ENCODE peak calls at places on chromosome 7, in six cellular contexts. T, D, F, J, R and X are unnamed samples.

GRCh38 chr7:24717694-24718320 is 39.5 kb downstream of the GSDME start:
- DNase-seq in J (no peak), D (no peak), T (no peak), R (no peak), F (no peak), X (no peak)

GRCh38 chr7:12244129-12244528 is 33.0 kb downstream of the TMEM106B start:
- DNase-seq in J (peak), D (peak), T (peak), F (peak), R (peak), X (peak)

GRCh38 chr7:149716007-149716931 is 57.1 kb downstream of the ZNF467 start:
- DNase-seq in R (no peak), D (no peak), T (peak), F (peak), J (no peak), X (no peak)

GRCh38 chr7:44386139-44386913 is 60.9 kb upstream of the CAMK2B start:
- DNase-seq in D (no peak), F (no peak), R (no peak), T (peak), J (no peak), X (no peak)

GRCh38 chr7:128396357-128396756 is 13.4 kb downstream of the IMPDH1 start:
- DNase-seq in J (no peak), F (no peak), T (no peak), R (no peak), D (no peak), X (no peak)

GRCh38 chr7:108643136-108643535 is 73.5 kb downstream of the DNAJB9 start:
- DNase-seq in R (no peak), T (no peak), J (no peak), D (no peak), F (no peak), X (no peak)

GRCh38 chr7:39404910-39405309 is 161.3 kb upstream of the YAE1 start:
- DNase-seq in T (no peak), F (no peak), J (no peak), D (no peak), R (no peak), X (no peak)

GRCh38 chr7:42445691-42446090 is 208.7 kb upstream of the GLI3 start:
- DNase-seq in R (no peak), F (peak), J (no peak), D (no peak), T (no peak), X (peak)

GRCh38 chr7:79692015-79692414 is 238.5 kb upstream of the MAGI2 start:
- DNase-seq in R (peak), D (no peak), J (no peak), T (peak), F (peak), X (peak)

GRCh38 chr7:1899201-1899600 is 229.1 kb downstream of the ELFN1 start:
- DNase-seq in J (no peak), T (peak), F (no peak), D (no peak), R (no peak), X (no peak)

GRCh38 chr7:95897557-95898183 is 125.3 kb downstream of the DYNC1I1 start:
- DNase-seq in J (no peak), T (no peak), R (peak), D (no peak), F (no peak), X (no peak)

GRCh38 chr7:111091623-111092370 is 870 bp downstream of the LRRN3 start:
- DNase-seq in D (peak), F (no peak), J (no peak), T (no peak), R (peak), X (no peak)

GRCh38 chr7:18499407-18500197 is 4.1 kb downstream of the HDAC9 start:
- DNase-seq in F (no peak), D (no peak), T (no peak), J (no peak), R (no peak), X (no peak)

GRCh38 chr7:13551503-13551902 is 438.0 kb downstream of the ETV1 start:
- DNase-seq in T (no peak), F (no peak), D (no peak), J (no peak), R (no peak), X (no peak)

GRCh38 chr7:38452615-38453014 is 178.6 kb downstream of the AMPH start:
- DNase-seq in J (no peak), T (peak), D (no peak), R (no peak), F (no peak), X (no peak)

GRCh38 chr7:123655614-123656013 is at the start of gene LMOD2:
- DNase-seq in D (no peak), F (no peak), J (no peak), T (no peak), R (no peak), X (no peak)

GRCh38 chr7:125670926-125671572 is 741.4 kb upstream of the POT1 start:
- DNase-seq in R (peak), F (peak), J (no peak), D (peak), T (no peak), X (no peak)

GRCh38 chr7:24249266-24249665 is 34.7 kb upstream of the NPY start:
- DNase-seq in R (no peak), J (no peak), T (no peak), F (no peak), D (no peak), X (no peak)

GRCh38 chr7:47153571-47153970 is 428.3 kb downstream of the TNS3 start:
- DNase-seq in T (no peak), J (peak), F (no peak), R (peak), D (no peak), X (peak)

GRCh38 chr7:139774376-139774775 is 3.4 kb downstream of the HIPK2 start:
- DNase-seq in T (peak), R (no peak), D (no peak), J (no peak), F (peak), X (peak)

GRCh38 chr7:103577059-103577458 is 131.1 kb upstream of the SLC26A5 start:
- DNase-seq in R (no peak), J (no peak), D (no peak), T (no peak), F (no peak), X (no peak)

GRCh38 chr7:8184241-8184640 is 77.7 kb downstream of the ICA1 start:
- DNase-seq in J (no peak), F (no peak), D (no peak), T (no peak), R (no peak), X (no peak)

GRCh38 chr7:107660381-107661080 is at the start of gene SLC26A4:
- DNase-seq in D (peak), R (peak), J (no peak), T (no peak), F (no peak), X (peak)

GRCh38 chr7:101501351-101501750 is 127.7 kb downstream of the MYL10 start:
- DNase-seq in F (no peak), T (no peak), R (no peak), D (no peak), J (no peak), X (no peak)

GRCh38 chr7:130392456-130392860 is 12.2 kb downstream of the CPA1 start:
- DNase-seq in F (peak), J (no peak), R (no peak), T (peak), D (no peak), X (peak)

GRCh38 chr7:51590746-51591145 is 274.1 kb upstream of the COBL start:
- DNase-seq in F (no peak), T (no peak), J (peak), D (no peak), R (peak), X (no peak)

GRCh38 chr7:35289376-35289775 is 35.5 kb upstream of the TBX20 start:
- DNase-seq in D (no peak), R (no peak), F (no peak), J (no peak), T (no peak), X (peak)

GRCh38 chr7:31202801-31203200 is 137.7 kb downstream of the NEUROD6 start:
- DNase-seq in D (no peak), F (no peak), J (no peak), T (no peak), R (no peak), X (no peak)

GRCh38 chr7:107025449-107026103 is 18.9 kb upstream of the PRKAR2B start:
- DNase-seq in D (no peak), R (peak), F (peak), J (no peak), T (peak), X (no peak)

GRCh38 chr7:7821517-7821916 is 103.1 kb upstream of the RPA3 start:
- DNase-seq in R (no peak), J (no peak), F (no peak), T (no peak), D (no peak), X (no peak)

GRCh38 chr7:55019691-55020480 is 1.1 kb downstream of the EGFR start:
- DNase-seq in D (peak), T (no peak), R (peak), F (peak), J (no peak), X (no peak)

GRCh38 chr7:17042211-17042610 is 160.4 kb upstream of the AGR3 start:
- DNase-seq in D (no peak), F (no peak), R (no peak), T (no peak), J (no peak), X (peak)

GRCh38 chr7:134365341-134366054 is 48.8 kb upstream of the SLC35B4 start:
- DNase-seq in R (no peak), J (no peak), T (peak), F (no peak), D (no peak), X (peak)

GRCh38 chr7:22663721-22664120 is 63.3 kb upstream of the IL6 start:
- DNase-seq in T (no peak), R (no peak), D (no peak), J (no peak), F (no peak), X (peak)

GRCh38 chr7:81036041-81036440 is 117.2 kb upstream of the SEMA3C start:
- DNase-seq in F (no peak), R (no peak), T (no peak), D (no peak), J (no peak), X (peak)

GRCh38 chr7:145643981-145644380 is 472.6 kb upstream of the CNTNAP2 start:
- DNase-seq in J (no peak), R (no peak), F (no peak), D (no peak), T (no peak), X (no peak)

GRCh38 chr7:77696643-77697534 is 630 bp downstream of the RSBN1L start:
- DNase-seq in J (no peak), R (peak), D (peak), T (peak), F (peak), X (peak)

GRCh38 chr7:49692516-49692915 is 80.9 kb upstream of the VWC2 start:
- DNase-seq in R (no peak), D (no peak), T (no peak), F (no peak), J (no peak), X (no peak)

GRCh38 chr7:26201261-26202018 is at the start of gene CBX3:
- DNase-seq in F (peak), T (peak), D (peak), J (peak), R (peak), X (peak)
- H3K4ac ChIP-seq in F (peak), T (peak), D (peak), J (peak), R (peak), X (peak)

GRCh38 chr7:143379607-143380263 is 1.4 kb upstream of the ZYX start:
- DNase-seq in R (no peak), J (no peak), D (no peak), F (no peak), T (no peak), X (no peak)

GRCh38 chr7:143382126-143382790 is 1.1 kb downstream of the ZYX start:
- DNase-seq in R (no peak), J (no peak), F (no peak), T (no peak), D (no peak), X (no peak)

GRCh38 chr7:143381427-143382125 is 431 bp downstream of the ZYX start:
- DNase-seq in R (no peak), T (peak), F (peak), D (no peak), J (no peak), X (no peak)

GRCh38 chr7:143380264-143380645 is 890 bp upstream of the ZYX start:
- DNase-seq in J (peak), T (peak), R (peak), F (peak), D (peak), X (peak)

GRCh38 chr7:143380646-143381426 is at the start of gene ZYX:
- DNase-seq in D (peak), T (peak), F (peak), J (peak), R (peak), X (peak)
- H3K4ac ChIP-seq in D (no peak), T (peak), F (peak), J (peak), R (peak), X (peak)

GRCh38 chr7:159247910-159248309 is 103.2 kb upstream of the VIPR2 start:
- DNase-seq in T (no peak), F (no peak), R (no peak), J (no peak), D (no peak), X (no peak)

DNA sequence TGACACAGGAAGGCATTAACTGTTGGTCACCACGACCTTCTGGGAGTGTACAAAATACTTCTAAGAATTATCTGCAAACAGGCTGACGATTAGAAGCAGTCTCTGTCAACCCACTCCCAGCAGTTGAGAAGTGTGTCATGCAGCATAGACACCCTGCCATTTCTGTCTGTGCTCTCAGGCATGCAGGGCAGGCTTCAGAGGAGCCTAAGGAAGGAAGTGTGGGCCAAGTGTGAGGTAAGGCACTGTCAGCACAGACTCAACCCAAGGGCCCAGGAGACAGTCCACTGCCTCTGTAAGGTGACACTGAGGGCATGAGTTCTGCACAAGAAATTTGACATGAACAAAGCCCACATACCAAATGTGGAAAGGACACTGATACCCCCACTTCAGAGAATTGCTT is 109.0 kb upstream of the VIPR2 start:
- DNase-seq in R (no peak), J (no peak), T (no peak), F (no peak), D (no peak), X (no peak)
- H3K4ac ChIP-seq in R (no peak), J (no peak), T (no peak), F (no peak), D (no peak), X (no peak)

GRCh38 chr7:148383651-148384050 is 206.9 kb upstream of the C7orf33 start:
- DNase-seq in J (no peak), D (no peak), R (no peak), T (no peak), F (no peak), X (no peak)
- H3K4ac ChIP-seq in J (no peak), D (no peak), R (no peak), T (no peak), F (no peak), X (no peak)

GRCh38 chr7:71472962-71473361 is 341.0 kb downstream of the GALNT17 start:
- DNase-seq in J (no peak), F (no peak), T (no peak), D (no peak), R (peak), X (no peak)
- H3K4ac ChIP-seq in J (peak), F (no peak), T (no peak), D (no peak), R (no peak), X (no peak)

GRCh38 chr7:28685660-28686417 is 272.3 kb downstream of the TRIL start:
- DNase-seq in F (peak), D (peak), T (peak), R (peak), J (peak), X (peak)
- H3K4ac ChIP-seq in F (no peak), D (no peak), T (peak), R (no peak), J (peak), X (peak)

DNA sequence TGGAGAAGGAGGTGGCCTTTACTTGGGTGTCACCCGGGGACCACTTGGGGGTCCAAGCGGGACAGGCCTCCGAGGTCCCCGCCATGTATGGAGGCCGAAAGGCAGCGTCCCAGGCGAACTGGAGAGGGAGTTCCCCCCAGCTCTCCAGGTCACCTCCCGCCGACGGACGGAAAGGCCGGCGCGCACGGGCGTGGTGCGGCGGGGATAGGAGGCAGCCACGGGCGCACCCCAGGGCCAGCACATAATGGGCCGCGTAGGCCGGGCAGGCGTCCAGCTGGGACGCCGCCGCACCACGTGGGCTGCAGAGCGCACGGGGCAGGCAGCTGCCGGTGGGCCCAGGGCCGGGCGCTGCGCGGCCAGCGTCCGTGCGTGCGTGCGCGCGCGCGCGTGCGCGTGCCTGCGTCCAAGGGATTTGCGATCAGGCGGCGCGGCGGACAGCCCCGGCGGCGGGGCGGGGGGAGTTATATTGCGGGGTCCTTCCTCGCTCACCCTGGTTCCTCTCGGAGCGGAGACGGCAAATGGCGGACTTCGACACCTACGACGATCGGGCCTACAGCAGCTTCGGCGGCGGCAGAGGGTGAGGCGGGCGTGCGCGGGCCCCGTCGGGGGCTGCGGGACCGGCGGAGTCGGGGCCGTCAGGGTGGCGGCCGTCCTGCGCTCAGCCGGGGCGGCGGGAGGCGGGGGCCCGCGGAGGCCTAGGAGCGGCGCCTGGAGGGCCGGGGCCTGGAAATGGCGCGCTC is at the start of gene EIF4H:
- DNase-seq in T (peak), J (peak), F (peak), R (peak), D (peak), X (peak)
- H3K4ac ChIP-seq in T (peak), J (peak), F (peak), R (peak), D (peak), X (peak)

GRCh38 chr7:68206946-68207485 is 1210.4 kb downstream of the TYW1 start:
- DNase-seq in F (no peak), T (no peak), J (no peak), R (no peak), D (no peak), X (no peak)
- H3K4ac ChIP-seq in F (no peak), T (no peak), J (no peak), R (no peak), D (no peak), X (no peak)